ENCODE peak calls at places on chromosomes 4 and X, in eight cellular contexts. R is AG04450, B is IMR-90, M is fibroblast of the aortic adventitia, K is right atrium auricular region, N is mammary epithelial cell, J is lower lobe of right lung, G is astrocyte of the spinal cord. P is an unnamed sample.
A peak's percentile ranks its signal among the peaks of the same experiment; 100 is the strongest.

GRCh38 chrX:55839480-55839879 is 121.9 kb downstream of the RRAGB start:
- DNase-seq in R (no peak), B (no peak), M (no peak), K (no peak), N (no peak), J (no peak), G (no peak), P (no peak)

GRCh38 chr4:3411676-3412075 is 30.1 kb upstream of the HGFAC start:
- DNase-seq in R (no peak), B (no peak), M (no peak), K (no peak), N (no peak), J (peak; percentile 39), G (no peak), P (no peak)

GRCh38 chr4:164734476-164734875 is 19.5 kb upstream of the SMIM31 start:
- DNase-seq in R (no peak), B (no peak), M (no peak), K (no peak), N (no peak), J (no peak), G (no peak), P (no peak)

GRCh38 chr4:149145803-149146202 is 669.8 kb downstream of the IQCM start:
- DNase-seq in R (peak; percentile 59), B (peak; percentile 95), M (no peak), K (no peak), N (no peak), J (no peak), G (peak; percentile 24), P (peak; percentile 53)

GRCh38 chrX:11100281-11101035 is 10.7 kb upstream of the HCCS start:
- DNase-seq in R (peak; percentile 52), B (peak; percentile 80), M (peak; percentile 90), K (no peak), N (peak; percentile 61), J (no peak), G (peak; percentile 64), P (peak; percentile 68)

GRCh38 chrX:154411981-154412340 is 622 bp downstream of the TAFAZZIN start:
- DNase-seq in R (no peak), B (peak; percentile 26), M (peak; percentile 28), K (no peak), N (peak; percentile 46), J (peak; percentile 81), G (peak; percentile 48), P (no peak)

GRCh38 chrX:39845289-39845688 is 252.5 kb downstream of the BCOR start:
- DNase-seq in R (no peak), B (no peak), M (no peak), K (no peak), N (no peak), J (no peak), G (no peak), P (no peak)

GRCh38 chr4:132383571-132384199 is 765.4 kb upstream of the PCDH10 start:
- DNase-seq in R (no peak), B (no peak), M (peak; percentile 52), K (no peak), N (peak; percentile 3), J (no peak), G (no peak), P (peak; percentile 19)

GRCh38 chr4:113026556-113026955 is 22.9 kb upstream of the ANK2 start:
- DNase-seq in R (no peak), B (no peak), M (peak; percentile 43), K (no peak), N (peak; percentile 29), J (no peak), G (peak; percentile 22), P (peak; percentile 14)

GRCh38 chr4:37693450-37694190 is 7.4 kb upstream of the RELL1 start:
- DNase-seq in R (peak; percentile 84), B (peak; percentile 97), M (peak; percentile 74), K (no peak), N (peak; percentile 77), J (no peak), G (peak; percentile 88), P (peak; percentile 70)

GRCh38 chrX:28058906-28059305 is 77.7 kb upstream of the DCAF8L1 start:
- DNase-seq in R (peak; percentile 1), B (peak; percentile 26), M (no peak), K (peak; percentile 26), N (no peak), J (no peak), G (peak; percentile 3), P (no peak)

GRCh38 chr4:80062527-80062926 is 10.5 kb downstream of the ANTXR2 start:
- DNase-seq in R (no peak), B (no peak), M (no peak), K (no peak), N (no peak), J (no peak), G (no peak), P (no peak)

GRCh38 chr4:24514808-24515207 is 69.5 kb downstream of the DHX15 start:
- DNase-seq in R (no peak), B (no peak), M (no peak), K (no peak), N (no peak), J (no peak), G (no peak), P (no peak)

GRCh38 chrX:136211766-136212556 is 39.2 kb downstream of the MAP7D3 start:
- DNase-seq in R (no peak), B (no peak), M (no peak), K (no peak), N (no peak), J (no peak), G (no peak), P (no peak)

GRCh38 chr4:15894923-15895411 is 43.6 kb downstream of the FGFBP1 start:
- DNase-seq in R (no peak), B (peak; percentile 18), M (peak; percentile 64), K (no peak), N (peak; percentile 76), J (no peak), G (no peak), P (peak; percentile 4)

DNA sequence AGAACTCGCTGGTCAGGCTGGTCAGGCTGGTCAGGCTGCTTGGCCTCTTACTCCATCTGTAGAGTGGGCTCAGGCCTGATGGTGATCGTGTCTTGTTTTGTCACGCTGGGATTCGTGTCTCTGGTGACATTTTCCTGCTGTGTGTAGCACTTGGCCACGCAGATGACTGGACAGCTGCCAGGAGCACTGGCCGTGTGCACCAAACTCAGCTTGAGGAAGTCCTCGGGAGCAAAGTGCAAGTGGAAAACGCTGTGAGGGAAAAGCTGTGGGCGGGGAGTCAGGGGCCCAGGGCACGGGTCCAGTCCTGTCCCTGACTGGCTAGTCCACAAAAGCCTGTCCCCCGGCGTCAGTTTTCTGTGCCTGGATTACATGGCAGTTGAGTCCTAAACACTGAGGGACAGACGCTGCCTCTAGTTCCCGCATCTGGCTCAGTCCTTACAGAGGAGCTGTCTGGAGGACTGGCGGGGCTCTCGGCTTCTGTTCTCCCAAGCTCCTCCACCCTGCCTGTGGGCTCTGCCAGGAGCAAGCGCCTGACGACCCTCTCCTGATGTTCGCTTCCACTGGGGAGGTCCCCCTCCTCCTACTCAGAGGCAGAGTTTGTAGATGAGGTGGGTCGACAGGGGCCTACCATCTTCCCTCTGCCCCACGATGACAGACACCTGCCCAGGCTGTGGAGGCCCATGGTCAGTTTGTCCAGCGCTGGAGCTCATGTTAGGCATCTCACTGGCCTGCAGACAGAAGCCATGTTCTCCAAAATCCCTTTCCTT is 35.9 kb upstream of the GRPEL1 start:
- DNase-seq in R (no peak), B (peak; percentile 28), M (no peak), K (peak; percentile 85), N (no peak), J (peak; percentile 78), G (no peak), P (no peak)
- H3K4me3 ChIP-seq in R (peak overlapping the region; percentile 70), B (peak overlapping the region; percentile 38), M (peak overlapping the region; percentile 70), K (peak overlapping the region; percentile 62), N (no peak overlapping the region), J (peak overlapping the region; percentile 70), G (peak overlapping the region; percentile 62), P (peak overlapping the region; percentile 66)

DNA sequence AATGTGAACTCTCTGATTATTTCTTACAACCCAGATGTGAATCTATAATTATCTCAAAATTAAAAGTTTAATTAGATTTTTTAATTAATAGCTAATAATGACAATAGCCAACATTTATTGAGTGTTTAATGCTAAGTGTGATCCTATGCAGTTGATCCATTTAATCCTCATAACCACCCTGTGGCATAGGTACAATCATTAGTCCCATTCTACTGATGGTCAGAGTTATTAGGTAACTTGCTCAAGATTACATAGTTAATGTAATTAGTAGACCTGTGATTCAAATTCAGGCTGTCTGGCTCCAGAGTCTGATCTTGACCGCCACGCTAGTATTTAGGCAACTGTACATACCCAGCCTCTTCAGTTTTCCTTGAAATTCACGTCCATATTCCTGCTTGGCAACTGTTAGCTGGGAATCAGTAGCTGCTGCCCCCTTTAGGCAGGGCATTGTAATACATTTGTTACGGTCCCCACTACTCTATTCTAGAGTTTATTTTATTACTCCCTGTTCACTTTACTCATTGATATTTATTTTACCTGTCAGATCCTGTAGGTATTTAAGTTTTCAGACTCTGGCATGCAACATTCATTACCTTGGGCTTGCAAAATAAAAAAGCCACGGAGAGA is 20.6 kb upstream of the TEC start:
- DNase-seq in R (no peak), B (no peak), M (peak; percentile 22), K (no peak), N (peak; percentile 6), J (no peak), G (no peak), P (peak; percentile 16)
- TF ChIP-seq CTCF in R (peak; percentile 59), B (peak; percentile 53), M (peak; percentile 52), K (peak; percentile 34), N (peak; percentile 91), J (peak; percentile 61), G (peak; percentile 59), P (peak; percentile 72)

GRCh38 chrX:72131317-72132294 is at the start of gene RTL5:
- DNase-seq in R (peak; percentile 63), B (peak; percentile 85), M (peak; percentile 84), K (peak; percentile 89), N (peak; percentile 63), J (peak; percentile 90), G (peak; percentile 85), P (peak; percentile 88)
- H3K4me3 ChIP-seq in R (peak within 1 kb of the TSS; percentile 56), B (peak within 1 kb of the TSS; percentile 52), M (peak within 1 kb of the TSS; percentile 63), K (peak within 1 kb of the TSS; percentile 49), N (peak within 1 kb of the TSS; percentile 29), J (peak within 1 kb of the TSS; percentile 57), G (peak within 1 kb of the TSS; percentile 49), P (peak within 1 kb of the TSS; percentile 56)

DNA sequence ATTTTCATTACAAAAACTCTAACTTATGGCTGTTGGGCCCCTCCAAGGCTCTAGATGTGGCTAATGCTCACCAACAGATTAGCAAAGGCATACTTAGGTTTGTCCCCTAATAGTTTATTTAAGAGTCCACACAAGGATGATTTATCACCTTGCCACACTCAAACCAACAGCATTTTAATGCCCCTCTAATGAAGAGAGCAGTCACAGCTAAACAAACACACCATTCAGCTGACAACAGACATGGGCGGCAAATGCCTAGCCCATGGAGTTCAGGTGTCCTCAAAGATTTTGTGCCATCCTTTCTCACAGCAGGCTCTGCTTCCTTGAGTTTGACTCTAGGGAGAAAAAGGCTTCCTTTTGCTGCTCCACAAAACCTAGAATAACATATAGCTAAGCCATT is 61.8 kb upstream of the CITED1 start:
- DNase-seq in R (no peak), B (no peak), M (no peak), K (no peak), N (no peak), J (no peak), G (no peak), P (no peak)
- TF ChIP-seq CTCF in R (no peak), B (no peak), M (no peak), K (no peak), N (no peak), J (no peak), G (no peak), P (no peak)